ENCODE peak calls at places on chromosome 17, in five cellular contexts. O is tibial artery; J is CD4-positive, alpha-beta memory T cell; P is GM23248; L is cardiac muscle cell. S is an unnamed sample. For H3K4me1, the result is how much of the 10 kb centered on the place peaks cover.

GRCh38 chr17:70168044-70168978 is 1.0 kb upstream of the KCNJ2 start:
- DNase-seq in P (peak), J (no peak), O (peak), L (peak), S (no peak)

GRCh38 chr17:76479515-76480048 is 12.2 kb downstream of the AANAT start:
- DNase-seq in P (no peak), J (no peak), L (no peak), O (no peak), S (no peak)

GRCh38 chr17:16425698-16426659 is 10.6 kb downstream of the TRPV2 start:
- DNase-seq in J (peak), O (no peak), P (no peak), L (no peak), S (no peak)

GRCh38 chr17:74380086-74380958 is 13.0 kb downstream of the GPR142 start:
- DNase-seq in O (peak), J (no peak), P (no peak), L (no peak), S (no peak)

GRCh38 chr17:8288336-8289102 is at the start of gene RANGRF:
- DNase-seq in J (peak), L (peak), P (peak), O (peak), S (peak)

GRCh38 chr17:80927791-80928216 is 63.8 kb upstream of the CHMP6 start:
- DNase-seq in O (peak), P (no peak), J (no peak), L (peak), S (no peak)

GRCh38 chr17:78819402-78819801 is 21.2 kb downstream of the USP36 start:
- DNase-seq in L (no peak), O (no peak), J (peak), P (no peak), S (no peak)

GRCh38 chr17:80254396-80255241 is 6.0 kb upstream of the RNF213 start:
- DNase-seq in O (no peak), L (no peak), P (peak), J (peak), S (peak)

GRCh38 chr17:49851387-49852291 is 3.8 kb upstream of the TAC4 start:
- DNase-seq in O (peak), L (peak), P (peak), J (peak), S (peak)

GRCh38 chr17:3594976-3595375 is 14.2 kb downstream of the TRPV1 start:
- DNase-seq in P (no peak), L (no peak), O (no peak), J (no peak), S (no peak)
- H3K27ac ChIP-seq in P (no peak), L (peak), O (no peak), J (no peak), S (no peak)

GRCh38 chr17:66467766-66468165 is 165.4 kb downstream of the PRKCA start:
- DNase-seq in J (no peak), O (no peak), L (no peak), P (peak), S (no peak)
- H3K4me1 ChIP-seq in J (under half), O (under half), L (under half), P (half or more), S (under half)

DNA sequence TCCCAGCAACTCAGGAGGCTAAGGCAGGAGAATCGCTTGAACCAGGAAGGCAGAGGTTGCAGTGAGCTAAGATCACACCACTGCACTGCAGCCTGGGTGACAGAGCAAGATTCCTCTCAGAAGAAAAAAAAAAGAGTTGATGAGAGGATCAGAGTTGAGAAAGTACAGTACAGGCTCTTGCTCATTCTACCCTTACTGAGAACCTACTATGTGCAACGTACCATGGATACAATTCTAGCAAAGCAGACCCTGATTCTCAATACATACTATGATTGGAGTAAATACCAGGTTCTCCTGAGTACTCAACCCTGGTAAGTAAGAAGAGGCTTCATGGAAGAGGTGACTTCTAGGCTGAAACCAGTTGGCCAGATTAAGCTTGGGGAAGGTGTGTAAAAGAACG is 1.2 kb downstream of the RFFL start:
- DNase-seq in O (no peak), J (no peak), L (no peak), P (no peak), S (no peak)
- H3K27ac ChIP-seq in O (no peak), J (no peak), L (no peak), P (no peak), S (no peak)

GRCh38 chr17:31490019-31490383 is 98.5 kb downstream of the RAB11FIP4 start:
- DNase-seq in L (no peak), P (no peak), J (no peak), O (no peak), S (no peak)
- H3K4me1 ChIP-seq in L (under half), P (under half), J (half or more), O (under half), S (half or more)

GRCh38 chr17:15157051-15157450 is 108.1 kb downstream of the PMP22 start:
- DNase-seq in P (peak), J (no peak), O (no peak), L (no peak), S (no peak)

DNA sequence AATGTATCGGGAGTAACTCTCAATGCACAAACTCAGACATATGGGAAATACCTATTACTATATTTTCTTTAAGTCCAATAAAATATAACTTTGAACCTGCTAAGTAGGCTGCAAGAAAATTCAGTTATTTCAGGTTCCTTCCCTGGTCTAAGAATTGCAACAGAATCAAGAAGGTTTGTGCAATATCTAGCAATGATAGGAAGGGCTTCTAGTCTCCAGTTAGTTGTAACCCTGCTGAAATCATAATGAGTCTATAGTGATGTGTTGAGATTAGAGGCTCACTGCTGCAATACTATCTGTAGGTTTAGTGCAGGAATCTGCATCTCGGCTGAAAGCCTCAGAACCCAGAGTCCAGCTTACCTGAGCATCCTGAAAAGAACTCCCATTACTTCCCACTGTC is 110.5 kb downstream of the PMP22 start:
- DNase-seq in P (peak), J (no peak), O (no peak), L (no peak), S (no peak)
- H3K27ac ChIP-seq in P (peak), J (no peak), O (no peak), L (no peak), S (no peak)

GRCh38 chr17:59372138-59372751 is 40.8 kb downstream of the YPEL2 start:
- DNase-seq in P (peak), O (peak), L (peak), J (no peak), S (no peak)
- H3K4me1 ChIP-seq in P (half or more), O (half or more), L (half or more), J (half or more), S (half or more)

GRCh38 chr17:56913000-56913866 is 616 bp downstream of the TRIM25 start:
- DNase-seq in L (peak), J (no peak), O (no peak), P (peak), S (no peak)
- H3K27ac ChIP-seq in L (no peak), J (peak), O (peak), P (peak), S (peak)

DNA sequence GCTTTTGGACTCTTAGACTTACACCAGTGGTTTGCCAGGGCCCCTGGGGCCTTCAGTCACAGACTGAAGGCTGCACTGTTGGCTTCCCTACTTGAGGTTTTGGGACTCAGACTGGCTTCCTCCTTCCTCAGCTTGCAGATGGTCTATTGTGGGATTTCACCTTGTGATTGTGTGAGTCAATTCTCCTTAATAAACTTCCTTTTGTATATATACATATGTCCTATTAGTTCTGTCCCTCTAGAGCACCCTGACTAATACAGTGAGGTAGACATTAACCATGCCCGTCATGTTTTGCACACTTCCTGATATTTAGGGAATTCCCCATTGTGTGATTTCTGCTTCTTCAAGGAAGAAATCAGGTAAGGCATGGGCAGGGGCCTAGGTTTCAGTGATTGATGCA is 147.8 kb upstream of the CA10 start:
- DNase-seq in L (no peak), P (no peak), O (no peak), J (no peak), S (no peak)
- H3K4me1 ChIP-seq in L (under half), P (under half), O (under half), J (under half), S (under half)